ENCODE peak calls at places on chromosomes 6 and 20, in four cellular contexts. One of them, this sample, is unnamed.

GRCh38 chr6:17965397-17965796 is 22.0 kb downstream of the KIF13A start:
- DNase-seq in GM12878: no peak
- DNase-seq in HL-60: no peak
- DNase-seq in K562: no peak
- DNase-seq in this sample: no peak

GRCh38 chr6:149037026-149037734 is 280.3 kb upstream of the TAB2 start:
- DNase-seq in GM12878: no peak
- DNase-seq in K562: no peak
- DNase-seq in HL-60: no peak
- DNase-seq in this sample: no peak

GRCh38 chr6:142693446-142693845 is 251.5 kb downstream of the HIVEP2 start:
- DNase-seq in HL-60: no peak
- DNase-seq in K562: no peak
- DNase-seq in GM12878: no peak
- DNase-seq in this sample: no peak

GRCh38 chr6:126535138-126535537 is 195.2 kb downstream of the CENPW start:
- DNase-seq in GM12878: no peak
- DNase-seq in K562: no peak
- DNase-seq in HL-60: no peak
- DNase-seq in this sample: no peak

GRCh38 chr20:6714202-6714800 is 53.2 kb upstream of the BMP2 start:
- DNase-seq in K562: no peak
- DNase-seq in HL-60: no peak
- DNase-seq in GM12878: no peak
- DNase-seq in this sample: no peak

GRCh38 chr6:43147289-43147688 is 23.8 kb upstream of the SRF start:
- DNase-seq in HL-60: no peak
- DNase-seq in GM12878: no peak
- DNase-seq in K562: no peak
- DNase-seq in this sample: no peak

GRCh38 chr6:54681987-54682386 is 164.6 kb upstream of the FAM83B start:
- DNase-seq in GM12878: no peak
- DNase-seq in HL-60: no peak
- DNase-seq in K562: no peak
- DNase-seq in this sample: no peak

GRCh38 chr20:46984391-46984790 is 89.7 kb downstream of the EYA2 start:
- DNase-seq in K562: no peak
- DNase-seq in HL-60: no peak
- DNase-seq in GM12878: no peak
- DNase-seq in this sample: no peak

GRCh38 chr6:170405311-170405975 is 98.9 kb downstream of the FAM120B start:
- DNase-seq in GM12878: no peak
- DNase-seq in K562: no peak
- DNase-seq in HL-60: no peak
- DNase-seq in this sample: no peak

GRCh38 chr6:160419488-160419887 is 71.3 kb downstream of the SLC22A3 start:
- DNase-seq in K562: no peak
- DNase-seq in GM12878: no peak
- DNase-seq in HL-60: no peak
- DNase-seq in this sample: no peak

GRCh38 chr6:157410088-157410487 is 29.1 kb downstream of the ZDHHC14 start:
- DNase-seq in HL-60: no peak
- DNase-seq in K562: no peak
- DNase-seq in GM12878: no peak
- DNase-seq in this sample: no peak

GRCh38 chr6:163620101-163620500 is 205.6 kb downstream of the QKI start:
- DNase-seq in HL-60: no peak
- DNase-seq in K562: no peak
- DNase-seq in GM12878: no peak
- DNase-seq in this sample: no peak

GRCh38 chr20:63745961-63746765 is 6.6 kb downstream of the SLC2A4RG start:
- DNase-seq in HL-60: no peak
- DNase-seq in GM12878: no peak
- DNase-seq in K562: no peak
- DNase-seq in this sample: no peak

GRCh38 chr6:6319947-6320811 is at the start of gene F13A1:
- DNase-seq in HL-60: no peak
- DNase-seq in K562: no peak
- DNase-seq in GM12878: no peak
- DNase-seq in this sample: no peak

GRCh38 chr20:53582574-53583351 is 10.9 kb downstream of the ZNF217 start:
- DNase-seq in K562: no peak
- DNase-seq in HL-60: peak
- DNase-seq in GM12878: no peak
- DNase-seq in this sample: no peak

GRCh38 chr6:128511518-128511917 is 8.9 kb downstream of the PTPRK start:
- DNase-seq in GM12878: peak
- DNase-seq in HL-60: no peak
- DNase-seq in K562: no peak
- DNase-seq in this sample: no peak

GRCh38 chr20:3889489-3890409 is 562 bp downstream of the PANK2 start:
- DNase-seq in K562: peak
- DNase-seq in GM12878: no peak
- DNase-seq in HL-60: no peak
- DNase-seq in this sample: no peak

GRCh38 chr6:76942203-76942971 is 520.9 kb downstream of the HTR1B start:
- DNase-seq in K562: no peak
- DNase-seq in HL-60: no peak
- DNase-seq in GM12878: no peak
- DNase-seq in this sample: no peak

DNA sequence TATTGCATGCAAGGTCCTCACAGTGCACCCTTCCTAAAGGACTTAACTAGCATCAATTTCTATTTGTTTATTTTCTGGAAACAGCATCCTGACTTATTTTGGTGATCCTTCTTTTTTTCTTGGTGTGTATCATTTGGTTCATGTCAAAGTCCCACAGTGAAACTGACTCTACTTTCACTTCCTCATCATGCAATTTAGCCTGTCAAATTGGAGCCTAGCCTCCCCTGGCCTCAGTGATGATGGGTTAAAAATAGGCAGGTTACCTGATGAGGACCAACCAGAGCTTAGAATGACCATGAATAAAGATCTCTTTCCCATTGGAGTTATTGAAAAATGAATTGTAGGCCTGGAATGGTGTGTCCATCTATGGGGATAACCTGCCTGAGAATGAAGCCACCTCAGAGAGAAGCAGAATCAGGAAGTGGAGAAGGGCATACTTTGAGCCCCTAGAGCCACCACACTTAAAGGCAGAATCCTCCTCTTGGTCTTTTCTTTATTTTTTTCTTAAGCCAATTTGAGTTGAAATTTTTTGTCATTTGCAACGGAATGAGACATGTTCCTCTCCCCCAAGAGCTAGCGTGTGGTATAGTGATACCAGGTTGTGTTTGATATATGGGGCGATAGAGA is 105.6 kb downstream of the BTBD3 start:
- DNase-seq in GM12878: no peak
- DNase-seq in HL-60: peak
- DNase-seq in K562: no peak
- DNase-seq in this sample: peak
- TF ChIP-seq SPI1 in GM12878: peak
- TF ChIP-seq SPI1 in HL-60: no peak
- TF ChIP-seq SPI1 in K562: no peak
- TF ChIP-seq SPI1 in this sample: peak

GRCh38 chr6:4474810-4475209 is 301.4 kb upstream of the CDYL start:
- DNase-seq in GM12878: peak
- DNase-seq in HL-60: no peak
- DNase-seq in K562: no peak
- DNase-seq in this sample: no peak
- TF ChIP-seq SPI1 in GM12878: no peak
- TF ChIP-seq SPI1 in HL-60: no peak
- TF ChIP-seq SPI1 in K562: no peak
- TF ChIP-seq SPI1 in this sample: no peak

GRCh38 chr6:124193132-124193531 is 389.5 kb downstream of the NKAIN2 start:
- DNase-seq in GM12878: no peak
- DNase-seq in K562: no peak
- DNase-seq in HL-60: no peak
- DNase-seq in this sample: no peak

GRCh38 chr6:124200661-124201060 is 397.0 kb downstream of the NKAIN2 start:
- DNase-seq in GM12878: no peak
- DNase-seq in HL-60: no peak
- DNase-seq in K562: no peak
- DNase-seq in this sample: no peak

GRCh38 chr6:124199226-124199625 is 395.6 kb downstream of the NKAIN2 start:
- DNase-seq in GM12878: no peak
- DNase-seq in K562: no peak
- DNase-seq in HL-60: no peak
- DNase-seq in this sample: no peak

GRCh38 chr6:124197148-124197547 is 393.5 kb downstream of the NKAIN2 start:
- DNase-seq in GM12878: no peak
- DNase-seq in HL-60: no peak
- DNase-seq in K562: no peak
- DNase-seq in this sample: no peak
- TF ChIP-seq SPI1 in GM12878: no peak
- TF ChIP-seq SPI1 in HL-60: no peak
- TF ChIP-seq SPI1 in K562: no peak
- TF ChIP-seq SPI1 in this sample: no peak

GRCh38 chr20:23144856-23145255 is 58.7 kb upstream of the CD93 start:
- DNase-seq in GM12878: no peak
- DNase-seq in K562: no peak
- DNase-seq in HL-60: no peak
- DNase-seq in this sample: no peak
- TF ChIP-seq SPI1 in GM12878: no peak
- TF ChIP-seq SPI1 in K562: no peak
- TF ChIP-seq SPI1 in HL-60: no peak
- TF ChIP-seq SPI1 in this sample: no peak

DNA sequence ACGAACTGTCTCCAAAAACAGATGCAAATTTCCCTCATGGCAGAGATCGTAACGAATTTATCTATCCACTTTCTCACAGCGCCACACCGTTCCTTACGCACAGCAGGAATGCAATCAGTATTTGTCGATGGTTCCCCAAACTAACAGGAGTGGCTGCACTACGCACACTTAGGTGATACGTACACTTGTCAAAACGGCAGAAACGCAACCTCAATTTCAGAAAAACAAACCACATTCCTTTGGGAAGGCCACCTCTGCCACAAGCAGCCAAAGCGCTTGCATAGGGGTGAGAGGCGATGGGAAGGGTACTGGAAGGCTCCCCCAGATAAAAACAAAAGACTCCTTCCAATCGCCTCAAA is 638 bp downstream of the MDN1 start:
- DNase-seq in K562: no peak
- DNase-seq in HL-60: peak
- DNase-seq in GM12878: no peak
- DNase-seq in this sample: no peak
- TF ChIP-seq SPI1 in K562: no peak
- TF ChIP-seq SPI1 in HL-60: no peak
- TF ChIP-seq SPI1 in GM12878: no peak
- TF ChIP-seq SPI1 in this sample: no peak

DNA sequence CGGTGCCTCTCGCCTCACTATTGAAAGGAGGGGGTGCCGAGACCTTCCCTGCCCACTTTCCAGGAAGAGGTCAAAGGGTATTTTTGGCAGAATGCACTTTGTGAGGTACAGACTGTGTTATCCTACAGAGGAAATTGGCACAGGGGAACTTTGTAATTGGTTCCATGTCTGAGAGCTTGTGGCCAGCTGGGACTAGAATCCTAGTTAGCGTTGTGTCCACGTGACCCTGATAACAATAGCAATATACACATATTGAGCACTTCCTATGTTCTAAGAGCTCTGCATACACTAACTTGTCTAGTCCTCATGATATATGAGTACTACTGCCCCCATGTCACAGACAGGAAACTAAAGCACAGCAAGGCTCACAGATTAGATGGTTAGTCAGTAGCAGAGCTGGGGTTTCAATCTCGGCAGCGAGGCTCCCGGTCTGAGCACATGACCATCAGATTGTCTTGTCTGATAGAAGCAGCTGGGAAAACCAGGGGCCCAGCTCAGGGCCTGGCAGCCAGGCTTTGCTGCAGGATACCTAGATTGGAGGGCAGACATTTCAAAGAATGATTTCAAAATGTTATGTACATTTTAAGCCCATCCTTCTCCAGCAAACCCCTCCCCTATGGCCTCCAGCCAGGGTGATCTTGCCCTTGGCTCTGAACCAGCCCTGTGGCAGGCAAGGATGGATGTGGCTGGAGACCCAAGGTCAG is 1.4 kb downstream of the MAPK13 start:
- DNase-seq in HL-60: no peak
- DNase-seq in GM12878: peak
- DNase-seq in K562: peak
- DNase-seq in this sample: peak
- TF ChIP-seq SPI1 in HL-60: no peak
- TF ChIP-seq SPI1 in GM12878: no peak
- TF ChIP-seq SPI1 in K562: no peak
- TF ChIP-seq SPI1 in this sample: peak

GRCh38 chr6:138570716-138571020 is 71.4 kb upstream of the NHSL1 start:
- DNase-seq in HL-60: no peak
- DNase-seq in GM12878: no peak
- DNase-seq in K562: no peak
- DNase-seq in this sample: no peak
- TF ChIP-seq SPI1 in HL-60: no peak
- TF ChIP-seq SPI1 in GM12878: no peak
- TF ChIP-seq SPI1 in K562: no peak
- TF ChIP-seq SPI1 in this sample: no peak

DNA sequence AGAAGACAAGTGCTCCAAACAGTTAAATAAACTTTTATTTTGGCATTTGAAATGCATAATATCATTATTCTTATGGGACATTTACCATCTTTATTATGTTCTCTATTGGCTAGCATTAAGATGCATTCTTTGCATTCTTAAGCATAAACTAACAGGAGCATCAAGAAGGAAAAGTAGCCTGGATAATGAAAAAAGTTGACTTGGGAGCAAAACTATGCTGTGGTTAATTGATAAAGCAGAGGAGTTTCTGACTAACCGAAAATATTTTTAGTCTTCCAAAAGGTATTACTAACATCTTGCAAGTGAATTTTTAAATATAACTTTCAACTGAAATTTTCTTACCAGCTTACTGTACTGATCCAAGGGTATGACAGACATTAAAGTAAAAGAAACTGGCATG is 140.3 kb downstream of the FLRT3 start:
- DNase-seq in HL-60: no peak
- DNase-seq in K562: no peak
- DNase-seq in GM12878: no peak
- DNase-seq in this sample: no peak
- TF ChIP-seq SPI1 in HL-60: no peak
- TF ChIP-seq SPI1 in K562: no peak
- TF ChIP-seq SPI1 in GM12878: no peak
- TF ChIP-seq SPI1 in this sample: no peak

This sample was measured in GM12891.